ENCODE peak calls at places on chromosomes 11 and 22, in seven cellular contexts. One of them, this sample, is unnamed.

GRCh38 chr11:31881825-31882224 is 70.7 kb upstream of the PAX6 start:
- DNase-seq in left ventricle myocardium inferior: no peak
- DNase-seq in ovary: no peak
- DNase-seq in CD8-positive, alpha-beta T cell: no peak
- DNase-seq in psoas muscle: no peak
- DNase-seq in OCI-LY7: no peak
- DNase-seq in neuronal stem cell: no peak
- DNase-seq in this sample: no peak

GRCh38 chr11:83816572-83817187 is 530.5 kb upstream of the CCDC90B start:
- DNase-seq in left ventricle myocardium inferior: no peak
- DNase-seq in ovary: no peak
- DNase-seq in CD8-positive, alpha-beta T cell: no peak
- DNase-seq in psoas muscle: no peak
- DNase-seq in OCI-LY7: peak; percentile 39
- DNase-seq in neuronal stem cell: peak; percentile 24
- DNase-seq in this sample: no peak

GRCh38 chr11:16956538-16957153 is 57.6 kb downstream of the PLEKHA7 start:
- DNase-seq in left ventricle myocardium inferior: no peak
- DNase-seq in ovary: no peak
- DNase-seq in CD8-positive, alpha-beta T cell: no peak
- DNase-seq in psoas muscle: no peak
- DNase-seq in OCI-LY7: no peak
- DNase-seq in neuronal stem cell: no peak
- DNase-seq in this sample: no peak

GRCh38 chr11:86955674-86956522 is 703 bp upstream of the FZD4 start:
- DNase-seq in left ventricle myocardium inferior: peak; percentile 90
- DNase-seq in ovary: peak; percentile 84
- DNase-seq in CD8-positive, alpha-beta T cell: no peak
- DNase-seq in psoas muscle: peak; percentile 95
- DNase-seq in OCI-LY7: peak; percentile 21
- DNase-seq in neuronal stem cell: peak; percentile 77
- DNase-seq in this sample: peak; percentile 80

GRCh38 chr11:32435511-32435946 is at the start of gene WT1:
- DNase-seq in left ventricle myocardium inferior: peak; percentile 66
- DNase-seq in ovary: peak; percentile 89
- DNase-seq in CD8-positive, alpha-beta T cell: no peak
- DNase-seq in psoas muscle: no peak
- DNase-seq in OCI-LY7: no peak
- DNase-seq in neuronal stem cell: no peak
- DNase-seq in this sample: no peak

GRCh38 chr11:19935507-19935906 is 222.9 kb downstream of the NAV2 start:
- DNase-seq in left ventricle myocardium inferior: no peak
- DNase-seq in ovary: no peak
- DNase-seq in CD8-positive, alpha-beta T cell: no peak
- DNase-seq in psoas muscle: no peak
- DNase-seq in OCI-LY7: no peak
- DNase-seq in neuronal stem cell: peak; percentile 83
- DNase-seq in this sample: no peak

GRCh38 chr11:2794947-2795346 is 90.6 kb downstream of the CDKN1C start:
- DNase-seq in left ventricle myocardium inferior: no peak
- DNase-seq in ovary: peak; percentile 11
- DNase-seq in CD8-positive, alpha-beta T cell: no peak
- DNase-seq in psoas muscle: peak; percentile 39
- DNase-seq in OCI-LY7: no peak
- DNase-seq in neuronal stem cell: no peak
- DNase-seq in this sample: peak; percentile 53

GRCh38 chr11:134951305-134951700 is 539.3 kb upstream of the B3GAT1 start:
- DNase-seq in left ventricle myocardium inferior: no peak
- DNase-seq in ovary: no peak
- DNase-seq in CD8-positive, alpha-beta T cell: no peak
- DNase-seq in psoas muscle: no peak
- DNase-seq in OCI-LY7: no peak
- DNase-seq in neuronal stem cell: no peak
- DNase-seq in this sample: no peak

GRCh38 chr11:34565417-34566208 is 52.0 kb upstream of the ELF5 start:
- DNase-seq in left ventricle myocardium inferior: no peak
- DNase-seq in ovary: no peak
- DNase-seq in CD8-positive, alpha-beta T cell: no peak
- DNase-seq in psoas muscle: no peak
- DNase-seq in OCI-LY7: peak; percentile 5
- DNase-seq in neuronal stem cell: no peak
- DNase-seq in this sample: no peak

GRCh38 chr11:112213753-112214152 is 12.5 kb upstream of the PTS start:
- DNase-seq in left ventricle myocardium inferior: no peak
- DNase-seq in ovary: no peak
- DNase-seq in CD8-positive, alpha-beta T cell: no peak
- DNase-seq in psoas muscle: no peak
- DNase-seq in OCI-LY7: no peak
- DNase-seq in neuronal stem cell: no peak
- DNase-seq in this sample: no peak

GRCh38 chr11:122556605-122557004 is 98.9 kb upstream of the UBASH3B start:
- DNase-seq in left ventricle myocardium inferior: no peak
- DNase-seq in ovary: no peak
- DNase-seq in CD8-positive, alpha-beta T cell: no peak
- DNase-seq in psoas muscle: peak; percentile 52
- DNase-seq in OCI-LY7: no peak
- DNase-seq in neuronal stem cell: no peak
- DNase-seq in this sample: peak; percentile 17

GRCh38 chr11:31397239-31397834 is 27.7 kb downstream of the DNAJC24 start:
- DNase-seq in left ventricle myocardium inferior: no peak
- DNase-seq in ovary: no peak
- DNase-seq in CD8-positive, alpha-beta T cell: no peak
- DNase-seq in psoas muscle: no peak
- DNase-seq in OCI-LY7: peak; percentile 42
- DNase-seq in neuronal stem cell: no peak
- DNase-seq in this sample: no peak

GRCh38 chr11:34960277-34960676 is 43.9 kb downstream of the PDHX start:
- DNase-seq in left ventricle myocardium inferior: peak; percentile 26
- DNase-seq in ovary: no peak
- DNase-seq in CD8-positive, alpha-beta T cell: no peak
- DNase-seq in psoas muscle: no peak
- DNase-seq in OCI-LY7: no peak
- DNase-seq in neuronal stem cell: no peak
- DNase-seq in this sample: no peak

GRCh38 chr11:16809901-16810668 is 71.6 kb downstream of the C11orf58 start:
- DNase-seq in left ventricle myocardium inferior: peak; percentile 58
- DNase-seq in ovary: no peak
- DNase-seq in CD8-positive, alpha-beta T cell: no peak
- DNase-seq in psoas muscle: no peak
- DNase-seq in OCI-LY7: no peak
- DNase-seq in neuronal stem cell: no peak
- DNase-seq in this sample: no peak

GRCh38 chr11:126140932-126141291 is 70.5 kb downstream of the RPUSD4 start:
- DNase-seq in left ventricle myocardium inferior: peak; percentile 64
- DNase-seq in ovary: peak; percentile 68
- DNase-seq in CD8-positive, alpha-beta T cell: no peak
- DNase-seq in psoas muscle: peak; percentile 66
- DNase-seq in OCI-LY7: no peak
- DNase-seq in neuronal stem cell: no peak
- DNase-seq in this sample: peak; percentile 42

GRCh38 chr22:50303848-50304527 is 3.5 kb downstream of the PLXNB2 start:
- DNase-seq in left ventricle myocardium inferior: no peak
- DNase-seq in ovary: no peak
- DNase-seq in CD8-positive, alpha-beta T cell: no peak
- DNase-seq in psoas muscle: no peak
- DNase-seq in OCI-LY7: peak; percentile 38
- DNase-seq in neuronal stem cell: no peak
- DNase-seq in this sample: peak; percentile 91

GRCh38 chr11:27237641-27238040 is 125.4 kb downstream of the CCDC34 start:
- DNase-seq in left ventricle myocardium inferior: no peak
- DNase-seq in ovary: no peak
- DNase-seq in CD8-positive, alpha-beta T cell: no peak
- DNase-seq in psoas muscle: no peak
- DNase-seq in OCI-LY7: no peak
- DNase-seq in neuronal stem cell: no peak
- DNase-seq in this sample: no peak

GRCh38 chr22:31829505-31829904 is 75.7 kb downstream of the DEPDC5 start:
- DNase-seq in left ventricle myocardium inferior: no peak
- DNase-seq in ovary: peak; percentile 42
- DNase-seq in CD8-positive, alpha-beta T cell: no peak
- DNase-seq in psoas muscle: no peak
- DNase-seq in OCI-LY7: no peak
- DNase-seq in neuronal stem cell: no peak
- DNase-seq in this sample: peak; percentile 76

GRCh38 chr11:208177-208916 is 839 bp downstream of the RIC8A start:
- DNase-seq in left ventricle myocardium inferior: peak; percentile 85
- DNase-seq in ovary: peak; percentile 70
- DNase-seq in CD8-positive, alpha-beta T cell: peak; percentile 85
- DNase-seq in psoas muscle: peak; percentile 90
- DNase-seq in OCI-LY7: peak; percentile 89
- DNase-seq in neuronal stem cell: peak; percentile 78
- DNase-seq in this sample: peak; percentile 75

GRCh38 chr22:46126853-46127385 is 23.4 kb upstream of the PPARA start:
- DNase-seq in left ventricle myocardium inferior: no peak
- DNase-seq in ovary: no peak
- DNase-seq in CD8-positive, alpha-beta T cell: no peak
- DNase-seq in psoas muscle: no peak
- DNase-seq in OCI-LY7: no peak
- DNase-seq in neuronal stem cell: no peak
- DNase-seq in this sample: no peak
- H3K27ac ChIP-seq in left ventricle myocardium inferior: no peak overlapping the region
- H3K27ac ChIP-seq in ovary: no peak overlapping the region
- H3K27ac ChIP-seq in CD8-positive, alpha-beta T cell: no peak overlapping the region
- H3K27ac ChIP-seq in psoas muscle: no peak overlapping the region
- H3K27ac ChIP-seq in OCI-LY7: no peak overlapping the region
- H3K27ac ChIP-seq in neuronal stem cell: no peak overlapping the region
- H3K27ac ChIP-seq in this sample: no peak overlapping the region

DNA sequence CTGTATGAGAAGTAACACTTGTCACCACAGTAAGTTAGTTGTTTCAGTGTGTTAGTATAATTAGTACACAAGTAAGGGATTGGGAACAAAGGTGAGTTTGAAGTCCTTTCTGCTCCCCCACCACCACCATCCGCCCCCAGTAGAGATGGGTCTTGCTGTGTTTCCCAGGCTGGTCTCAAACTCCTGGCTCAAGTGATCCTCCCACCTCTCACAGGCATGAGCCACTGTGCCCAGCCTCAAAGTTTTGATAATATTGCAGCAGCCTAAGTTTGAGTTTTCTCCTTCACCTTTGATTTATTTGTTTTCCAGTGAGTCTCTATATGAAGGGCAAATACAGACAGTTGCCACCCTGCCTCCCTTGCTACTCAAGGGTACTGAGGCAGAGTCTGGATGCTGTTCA is 23.7 kb upstream of the GRK2 start:
- DNase-seq in left ventricle myocardium inferior: no peak
- DNase-seq in ovary: no peak
- DNase-seq in CD8-positive, alpha-beta T cell: no peak
- DNase-seq in psoas muscle: no peak
- DNase-seq in OCI-LY7: no peak
- DNase-seq in neuronal stem cell: no peak
- DNase-seq in this sample: no peak
- H3K4me3 ChIP-seq in left ventricle myocardium inferior: peak overlapping the region; percentile 78
- H3K4me3 ChIP-seq in ovary: no peak overlapping the region
- H3K4me3 ChIP-seq in CD8-positive, alpha-beta T cell: no peak overlapping the region
- H3K4me3 ChIP-seq in psoas muscle: peak overlapping the region; percentile 71
- H3K4me3 ChIP-seq in OCI-LY7: peak overlapping the region; percentile 80
- H3K4me3 ChIP-seq in neuronal stem cell: no peak overlapping the region
- H3K4me3 ChIP-seq in this sample: no peak overlapping the region

GRCh38 chr11:68549789-68550484 is 89.4 kb downstream of the PPP6R3 start:
- DNase-seq in left ventricle myocardium inferior: no peak
- DNase-seq in ovary: no peak
- DNase-seq in CD8-positive, alpha-beta T cell: no peak
- DNase-seq in psoas muscle: no peak
- DNase-seq in OCI-LY7: no peak
- DNase-seq in neuronal stem cell: no peak
- DNase-seq in this sample: no peak
- H3K27ac ChIP-seq in left ventricle myocardium inferior: peak overlapping the region; percentile 55
- H3K27ac ChIP-seq in ovary: no peak overlapping the region
- H3K27ac ChIP-seq in CD8-positive, alpha-beta T cell: peak overlapping the region; percentile 10
- H3K27ac ChIP-seq in psoas muscle: peak overlapping the region; percentile 58
- H3K27ac ChIP-seq in OCI-LY7: no peak overlapping the region
- H3K27ac ChIP-seq in neuronal stem cell: no peak overlapping the region
- H3K27ac ChIP-seq in this sample: no peak overlapping the region

DNA sequence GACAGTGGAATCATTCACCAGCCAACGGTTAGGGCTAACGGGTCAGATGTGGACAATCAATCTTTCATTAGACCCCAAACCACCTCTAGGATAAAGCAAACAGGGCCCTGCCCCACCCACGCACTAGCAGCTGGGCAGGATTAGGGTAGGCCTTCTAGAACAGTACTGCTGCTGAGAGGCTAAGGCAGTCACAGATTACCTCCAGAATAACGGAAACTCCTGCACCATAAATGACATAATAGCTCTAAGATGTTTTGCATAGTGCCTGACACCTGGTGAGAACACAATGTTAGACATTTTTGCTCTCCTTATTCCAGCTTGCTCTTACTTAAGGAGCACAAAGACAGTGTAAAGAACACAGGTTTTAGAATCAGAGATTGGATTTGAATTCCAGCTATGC is 1.8 kb downstream of the SYTL2 start:
- DNase-seq in left ventricle myocardium inferior: no peak
- DNase-seq in ovary: no peak
- DNase-seq in CD8-positive, alpha-beta T cell: peak; percentile 55
- DNase-seq in psoas muscle: no peak
- DNase-seq in OCI-LY7: peak; percentile 68
- DNase-seq in neuronal stem cell: no peak
- DNase-seq in this sample: no peak
- H3K4me3 ChIP-seq in left ventricle myocardium inferior: peak overlapping the region; percentile 80
- H3K4me3 ChIP-seq in ovary: no peak overlapping the region
- H3K4me3 ChIP-seq in CD8-positive, alpha-beta T cell: no peak overlapping the region
- H3K4me3 ChIP-seq in psoas muscle: no peak overlapping the region
- H3K4me3 ChIP-seq in OCI-LY7: peak overlapping the region; percentile 62
- H3K4me3 ChIP-seq in neuronal stem cell: no peak overlapping the region
- H3K4me3 ChIP-seq in this sample: no peak overlapping the region

GRCh38 chr22:28741200-28741757 is 341 bp downstream of the CHEK2 start:
- DNase-seq in left ventricle myocardium inferior: no peak
- DNase-seq in ovary: no peak
- DNase-seq in CD8-positive, alpha-beta T cell: no peak
- DNase-seq in psoas muscle: no peak
- DNase-seq in OCI-LY7: no peak
- DNase-seq in neuronal stem cell: no peak
- DNase-seq in this sample: no peak
- H3K27ac ChIP-seq in left ventricle myocardium inferior: peak overlapping the region; percentile 100
- H3K27ac ChIP-seq in ovary: no peak overlapping the region
- H3K27ac ChIP-seq in CD8-positive, alpha-beta T cell: no peak overlapping the region
- H3K27ac ChIP-seq in psoas muscle: peak overlapping the region; percentile 97
- H3K27ac ChIP-seq in OCI-LY7: peak overlapping the region; percentile 83
- H3K27ac ChIP-seq in neuronal stem cell: no peak overlapping the region
- H3K27ac ChIP-seq in this sample: no peak overlapping the region